ENCODE peak calls at places on chromosome 5, in nine cellular contexts. Q is CD8-positive, alpha-beta memory T cell; M is hepatocyte; X is keratinocyte; T is AG04450; B is GM23248; Z is left ventricle myocardium inferior; F is SK-N-MC; J is neuronal stem cell. V is an unnamed sample. For H3K9me3, the result is how much of the 10 kb centered on the place peaks cover.

GRCh38 chr5:134113572-134113907 is 941 bp upstream of the TCF7 start:
- DNase-seq in Q (no peak), M (no peak), X (no peak), T (no peak), B (no peak), Z (no peak), F (no peak), J (no peak), V (no peak)

GRCh38 chr5:157948738-157949410 is 89.9 kb upstream of the CLINT1 start:
- DNase-seq in Q (peak), M (peak), X (peak), T (peak), B (peak), Z (peak), F (peak), J (peak), V (peak)

GRCh38 chr5:122099060-122099790 is 21.2 kb upstream of the LOX start:
- DNase-seq in Q (no peak), M (peak), X (no peak), T (no peak), B (peak), Z (no peak), F (no peak), J (no peak), V (no peak)

GRCh38 chr5:75200776-75201175 is 35.9 kb downstream of the ANKRD31 start:
- DNase-seq in Q (no peak), M (no peak), X (peak), T (no peak), B (no peak), Z (no peak), F (no peak), J (no peak), V (no peak)

GRCh38 chr5:8436919-8437318 is 568.0 kb downstream of the MTRR start:
- DNase-seq in Q (no peak), M (no peak), X (no peak), T (no peak), B (no peak), Z (no peak), F (no peak), J (peak), V (no peak)

GRCh38 chr5:16428359-16428758 is 37.2 kb downstream of the ZNF622 start:
- DNase-seq in Q (no peak), M (no peak), X (no peak), T (no peak), B (no peak), Z (no peak), F (no peak), J (no peak), V (no peak)

GRCh38 chr5:124923131-124923530 is 176.7 kb upstream of the ZNF608 start:
- DNase-seq in Q (no peak), M (peak), X (no peak), T (no peak), B (peak), Z (no peak), F (no peak), J (no peak), V (no peak)

GRCh38 chr5:133952729-133953567 is 15.5 kb downstream of the C5orf15 start:
- DNase-seq in Q (no peak), M (no peak), X (peak), T (peak), B (peak), Z (peak), F (no peak), J (no peak), V (no peak)

GRCh38 chr5:34591723-34592122 is 64.4 kb upstream of the RAI14 start:
- DNase-seq in Q (no peak), M (no peak), X (no peak), T (no peak), B (no peak), Z (no peak), F (no peak), J (no peak), V (no peak)

GRCh38 chr5:74295141-74295540 is 345.4 kb downstream of the ENC1 start:
- DNase-seq in Q (no peak), M (no peak), X (no peak), T (no peak), B (no peak), Z (no peak), F (no peak), J (no peak), V (no peak)

GRCh38 chr5:149941795-149942194 is 2.8 kb downstream of the PDE6A start:
- DNase-seq in Q (no peak), M (no peak), X (no peak), T (no peak), B (no peak), Z (no peak), F (no peak), J (no peak), V (no peak)

GRCh38 chr5:32780508-32780919 is 69.4 kb downstream of the NPR3 start:
- DNase-seq in Q (no peak), M (no peak), X (no peak), T (no peak), B (peak), Z (no peak), F (no peak), J (no peak), V (no peak)

GRCh38 chr5:82661933-82662332 is 383.8 kb upstream of the RPS23 start:
- DNase-seq in Q (no peak), M (no peak), X (no peak), T (no peak), B (no peak), Z (no peak), F (no peak), J (no peak), V (no peak)

GRCh38 chr5:81755320-81755719 is 4.4 kb upstream of the SSBP2 start:
- DNase-seq in Q (no peak), M (peak), X (peak), T (peak), B (peak), Z (peak), F (no peak), J (no peak), V (no peak)

GRCh38 chr5:141298376-141298775 is 5.5 kb downstream of the SLC25A2 start:
- DNase-seq in Q (no peak), M (no peak), X (no peak), T (no peak), B (no peak), Z (no peak), F (no peak), J (no peak), V (no peak)

GRCh38 chr5:141306630-141307029 is 2.8 kb upstream of the SLC25A2 start:
- DNase-seq in Q (no peak), M (no peak), X (no peak), T (no peak), B (no peak), Z (no peak), F (no peak), J (no peak), V (no peak)

DNA sequence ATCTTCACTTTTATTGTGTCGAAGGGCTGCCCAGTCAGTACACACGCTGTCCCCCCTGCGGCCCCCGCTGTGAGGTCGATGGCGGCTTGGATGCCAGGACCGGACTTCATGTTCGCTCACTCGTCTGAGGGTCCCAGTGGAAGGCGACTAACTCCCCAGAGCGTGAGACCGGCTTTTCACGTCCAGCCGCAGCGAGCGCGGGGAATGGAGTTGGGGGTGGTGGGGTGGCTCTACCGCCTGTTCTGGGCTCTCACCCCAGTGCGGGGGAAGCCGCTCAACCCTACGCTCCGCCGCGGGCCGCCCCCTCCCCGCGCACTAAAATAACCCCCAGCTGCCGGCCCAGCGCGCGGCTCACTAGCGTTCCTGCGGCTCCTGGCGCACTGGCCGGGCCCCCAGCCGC is at the start of gene SLC25A2:
- DNase-seq in Q (no peak), M (no peak), X (no peak), T (no peak), B (no peak), Z (no peak), F (no peak), J (no peak), V (no peak)
- H3K9me3 ChIP-seq in Q (under half), M (under half), X (under half), T (under half), B (under half), Z (half or more), F (under half), J (half or more), V (under half)

GRCh38 chr5:178983728-178984127 is 11.4 kb downstream of the GRM6 start:
- DNase-seq in Q (no peak), M (no peak), X (no peak), T (no peak), B (no peak), Z (no peak), F (no peak), J (no peak), V (no peak)

GRCh38 chr5:178981381-178981780 is 13.7 kb downstream of the GRM6 start:
- DNase-seq in Q (no peak), M (no peak), X (no peak), T (no peak), B (no peak), Z (no peak), F (no peak), J (no peak), V (no peak)

GRCh38 chr5:178986326-178986960 is 8.7 kb downstream of the GRM6 start:
- DNase-seq in Q (no peak), M (no peak), X (no peak), T (no peak), B (no peak), Z (no peak), F (no peak), J (no peak), V (no peak)

GRCh38 chr5:178984145-178985072 is 10.7 kb downstream of the GRM6 start:
- DNase-seq in Q (no peak), M (no peak), X (no peak), T (no peak), B (no peak), Z (no peak), F (no peak), J (no peak), V (no peak)

DNA sequence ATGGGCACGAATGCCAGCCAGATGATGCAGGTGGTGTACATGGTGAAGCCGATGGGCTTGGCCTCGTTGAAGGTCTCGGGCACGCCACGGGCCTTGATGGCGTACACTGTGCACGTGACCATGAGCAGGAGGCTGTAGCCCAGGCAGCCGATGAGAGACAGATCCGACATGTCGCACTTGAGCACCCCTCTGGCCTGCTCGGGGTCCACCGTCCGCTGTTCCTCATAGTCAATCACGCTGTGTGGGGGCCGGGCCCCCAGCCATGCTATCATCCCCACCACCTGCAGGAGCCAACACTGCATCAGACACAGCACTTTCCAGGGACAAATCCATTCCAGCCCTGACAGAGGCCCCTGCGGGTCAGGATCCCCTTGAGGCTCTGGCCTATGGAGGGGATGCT is 12.2 kb downstream of the GRM6 start:
- DNase-seq in Q (no peak), M (no peak), X (no peak), T (no peak), B (no peak), Z (no peak), F (no peak), J (no peak), V (no peak)
- H3K9me3 ChIP-seq in Q (under half), M (under half), X (under half), T (half or more), B (under half), Z (half or more), F (under half), J (half or more), V (under half)

GRCh38 chr5:2582106-2582505 is 169.4 kb downstream of the IRX2 start:
- DNase-seq in Q (no peak), M (no peak), X (no peak), T (no peak), B (no peak), Z (no peak), F (no peak), J (no peak), V (no peak)
- H3K9me3 ChIP-seq in Q (under half), M (under half), X (under half), T (half or more), B (under half), Z (under half), F (under half), J (under half), V (under half)

GRCh38 chr5:179228341-179229121 is 116.7 kb downstream of the ADAMTS2 start:
- DNase-seq in Q (no peak), M (no peak), X (no peak), T (no peak), B (no peak), Z (no peak), F (no peak), J (no peak), V (no peak)

GRCh38 chr5:179226696-179227095 is 118.6 kb downstream of the ADAMTS2 start:
- DNase-seq in Q (no peak), M (peak), X (no peak), T (no peak), B (no peak), Z (no peak), F (no peak), J (no peak), V (no peak)

GRCh38 chr5:179229331-179229761 is 115.9 kb downstream of the ADAMTS2 start:
- DNase-seq in Q (no peak), M (no peak), X (no peak), T (no peak), B (no peak), Z (no peak), F (no peak), J (no peak), V (no peak)

GRCh38 chr5:179227196-179227577 is 118.1 kb downstream of the ADAMTS2 start:
- DNase-seq in Q (no peak), M (no peak), X (no peak), T (no peak), B (no peak), Z (no peak), F (no peak), J (no peak), V (no peak)

GRCh38 chr5:179227578-179228311 is 117.5 kb downstream of the ADAMTS2 start:
- DNase-seq in Q (no peak), M (no peak), X (no peak), T (no peak), B (no peak), Z (no peak), F (no peak), J (no peak), V (no peak)
- H3K9me3 ChIP-seq in Q (under half), M (under half), X (under half), T (under half), B (under half), Z (under half), F (under half), J (under half), V (under half)

GRCh38 chr5:165502893-165503696 is 1997.7 kb downstream of the MAT2B start:
- DNase-seq in Q (no peak), M (no peak), X (no peak), T (no peak), B (no peak), Z (no peak), F (no peak), J (no peak), V (no peak)
- H3K9me3 ChIP-seq in Q (under half), M (under half), X (under half), T (under half), B (under half), Z (under half), F (under half), J (under half), V (under half)

GRCh38 chr5:171310816-171311697 is 2.0 kb downstream of the TLX3 start:
- DNase-seq in Q (no peak), M (peak), X (no peak), T (no peak), B (peak), Z (no peak), F (no peak), J (no peak), V (no peak)

GRCh38 chr5:171313481-171314206 is 4.6 kb downstream of the TLX3 start:
- DNase-seq in Q (no peak), M (no peak), X (no peak), T (no peak), B (no peak), Z (no peak), F (no peak), J (no peak), V (no peak)

GRCh38 chr5:171311698-171312083 is 2.6 kb downstream of the TLX3 start:
- DNase-seq in Q (no peak), M (no peak), X (no peak), T (no peak), B (no peak), Z (no peak), F (no peak), J (no peak), V (no peak)

GRCh38 chr5:171310334-171310815 is 1.3 kb downstream of the TLX3 start:
- DNase-seq in Q (no peak), M (no peak), X (no peak), T (no peak), B (no peak), Z (no peak), F (no peak), J (no peak), V (no peak)

DNA sequence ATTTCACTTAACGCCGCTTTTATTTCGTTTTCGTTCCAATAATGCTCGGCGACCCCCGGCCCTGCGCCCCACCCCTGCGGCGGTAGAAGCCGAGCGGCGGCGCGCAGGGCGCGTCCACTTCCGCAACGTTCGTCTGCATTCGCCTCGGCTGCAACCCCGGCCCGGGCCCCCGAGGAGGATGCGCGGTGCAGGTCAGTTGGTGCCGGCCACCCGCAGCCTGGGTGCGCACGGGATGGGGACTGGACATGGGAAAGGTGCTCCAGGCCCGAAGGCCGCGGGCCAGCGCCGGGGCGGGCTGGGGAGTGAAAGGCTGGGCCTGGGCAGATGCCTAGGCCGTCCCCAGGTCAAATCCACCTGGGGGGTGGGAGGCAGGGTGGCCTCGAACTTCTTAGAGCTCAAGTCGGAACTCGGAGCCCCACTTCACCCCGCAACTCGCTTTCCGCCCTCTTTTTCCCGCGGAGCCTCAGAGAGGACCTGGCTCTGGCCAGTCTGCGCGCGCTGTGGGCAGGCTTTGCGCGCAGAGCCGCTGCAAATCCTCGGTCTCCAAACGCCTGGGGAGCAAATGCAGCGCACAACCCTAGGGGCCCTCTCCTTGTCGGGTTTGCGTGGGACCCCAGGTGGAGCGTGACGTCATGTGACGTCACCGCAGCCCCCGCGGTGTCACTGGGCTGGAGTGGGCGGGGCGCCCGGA is 3.2 kb downstream of the TLX3 start:
- DNase-seq in Q (no peak), M (no peak), X (no peak), T (no peak), B (no peak), Z (no peak), F (no peak), J (no peak), V (no peak)
- H3K9me3 ChIP-seq in Q (under half), M (under half), X (under half), T (under half), B (under half), Z (under half), F (under half), J (under half), V (under half)

GRCh38 chr5:128446-128845 is 36.5 kb downstream of the PLEKHG4B start:
- DNase-seq in Q (no peak), M (no peak), X (no peak), T (no peak), B (no peak), Z (no peak), F (no peak), J (no peak), V (no peak)
- H3K9me3 ChIP-seq in Q (under half), M (under half), X (under half), T (under half), B (under half), Z (under half), F (under half), J (under half), V (under half)